ENCODE peak calls at places on chromosomes 2 and 18, in nine cellular contexts. T is DND-41; X is effector memory CD4-positive, alpha-beta T cell; R is adrenal gland; N is Karpas-422; W is fibroblast of lung; F is CD8-positive, alpha-beta memory T cell; I is transverse colon; Q is CD4-positive, alpha-beta T cell. H is an unnamed sample.

GRCh38 chr2:177599072-177599688 is 206.6 kb downstream of the AGPS start:
- DNase-seq in T (no peak), X (no peak), R (no peak), N (no peak), W (no peak), F (no peak), I (no peak), Q (no peak), H (no peak)

GRCh38 chr2:27854224-27854623 is 36.0 kb downstream of the RBKS start:
- DNase-seq in T (no peak), X (no peak), R (peak; percentile 18), N (no peak), W (no peak), F (no peak), I (peak; percentile 17), Q (no peak), H (no peak)

GRCh38 chr2:191351921-191352320 is 106.7 kb downstream of the MYO1B start:
- DNase-seq in T (no peak), X (no peak), R (no peak), N (no peak), W (peak; percentile 71), F (no peak), I (no peak), Q (no peak), H (no peak)

GRCh38 chr2:156845806-156846558 is 409.8 kb downstream of the GPD2 start:
- DNase-seq in T (no peak), X (no peak), R (no peak), N (no peak), W (peak; percentile 3), F (no peak), I (no peak), Q (no peak), H (no peak)

GRCh38 chr18:3081558-3081957 is 68.6 kb upstream of the LPIN2 start:
- DNase-seq in T (no peak), X (no peak), R (no peak), N (no peak), W (peak; percentile 30), F (no peak), I (no peak), Q (no peak), H (no peak)

GRCh38 chr2:71379086-71379485 is 47.5 kb downstream of the ZNF638 start:
- DNase-seq in T (no peak), X (no peak), R (no peak), N (no peak), W (peak; percentile 89), F (no peak), I (no peak), Q (no peak), H (no peak)

GRCh38 chr2:10659898-10660568 is 29.7 kb downstream of the NOL10 start:
- DNase-seq in T (peak; percentile 35), X (peak; percentile 5), R (peak; percentile 88), N (peak; percentile 55), W (peak; percentile 93), F (no peak), I (peak; percentile 56), Q (no peak), H (no peak)

GRCh38 chr2:165743442-165743841 is 50.6 kb downstream of the GALNT3 start:
- DNase-seq in T (no peak), X (no peak), R (no peak), N (peak; percentile 74), W (no peak), F (no peak), I (no peak), Q (no peak), H (no peak)

GRCh38 chr2:231617059-231617926 is 24.6 kb downstream of the TEX44 start:
- DNase-seq in T (peak; percentile 34), X (no peak), R (no peak), N (no peak), W (peak; percentile 51), F (no peak), I (peak; percentile 52), Q (no peak), H (no peak)

GRCh38 chr2:221943078-221943810 is 355.6 kb downstream of the PAX3 start:
- DNase-seq in T (no peak), X (no peak), R (peak; percentile 77), N (no peak), W (peak; percentile 39), F (no peak), I (peak; percentile 51), Q (no peak), H (no peak)

GRCh38 chr2:18536100-18536499 is 24.4 kb downstream of the RDH14 start:
- DNase-seq in T (no peak), X (no peak), R (no peak), N (no peak), W (peak; percentile 54), F (no peak), I (no peak), Q (no peak), H (no peak)

GRCh38 chr2:165634855-165635254 is 159.2 kb downstream of the GALNT3 start:
- DNase-seq in T (no peak), X (no peak), R (no peak), N (no peak), W (peak; percentile 43), F (no peak), I (peak; percentile 23), Q (no peak), H (peak; percentile 88)

GRCh38 chr2:68885811-68886075 is 14.5 kb upstream of the BMP10 start:
- DNase-seq in T (no peak), X (no peak), R (no peak), N (no peak), W (no peak), F (no peak), I (no peak), Q (no peak), H (no peak)

GRCh38 chr2:214066847-214067246 is 344.0 kb upstream of the VWC2L start:
- DNase-seq in T (no peak), X (no peak), R (no peak), N (no peak), W (no peak), F (no peak), I (no peak), Q (no peak), H (no peak)

GRCh38 chr2:237320801-237321563 is 93.0 kb downstream of the COL6A3 start:
- DNase-seq in T (no peak), X (no peak), R (no peak), N (no peak), W (no peak), F (no peak), I (no peak), Q (no peak), H (no peak)

GRCh38 chr2:132593171-132593570 is 76.8 kb downstream of the LYPD1 start:
- DNase-seq in T (no peak), X (no peak), R (no peak), N (no peak), W (peak; percentile 72), F (no peak), I (no peak), Q (no peak), H (no peak)

DNA sequence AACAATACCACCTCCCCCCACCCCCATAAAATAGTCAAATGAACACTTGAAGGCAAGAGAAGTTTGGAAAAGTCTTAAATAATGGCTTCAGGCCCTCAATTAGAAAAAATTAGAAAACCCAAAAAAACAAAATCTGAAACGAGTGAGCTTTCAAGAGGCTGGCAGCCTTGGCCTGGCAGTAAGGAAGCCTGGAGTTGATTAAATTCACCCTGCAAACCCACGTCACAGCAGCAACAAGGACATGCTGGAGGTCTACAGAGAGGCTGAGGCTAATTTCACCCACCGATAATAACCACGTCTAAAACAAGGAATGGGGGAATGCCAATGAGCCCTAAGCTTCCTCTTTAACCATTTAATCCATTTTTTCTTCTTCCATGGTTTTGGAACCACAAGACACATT is 122.7 kb upstream of the SMAD7 start:
- DNase-seq in T (no peak), X (no peak), R (no peak), N (no peak), W (no peak), F (no peak), I (no peak), Q (no peak), H (no peak)
- H3K27ac ChIP-seq in T (no peak overlapping the region), X (no peak overlapping the region), R (no peak overlapping the region), N (no peak overlapping the region), W (no peak overlapping the region), F (no peak overlapping the region), I (no peak overlapping the region), Q (no peak overlapping the region), H (no peak overlapping the region)

GRCh38 chr18:52227536-52227935 is 112.5 kb upstream of the DCC start:
- DNase-seq in T (no peak), X (no peak), R (no peak), N (no peak), W (no peak), F (no peak), I (no peak), Q (no peak), H (no peak)
- H3K27ac ChIP-seq in T (no peak overlapping the region), X (no peak overlapping the region), R (no peak overlapping the region), N (no peak overlapping the region), W (no peak overlapping the region), F (no peak overlapping the region), I (no peak overlapping the region), Q (no peak overlapping the region), H (no peak overlapping the region)

GRCh38 chr2:16626497-16626896 is 39.1 kb downstream of the CYRIA start:
- DNase-seq in T (no peak), X (no peak), R (peak; percentile 60), N (no peak), W (peak; percentile 76), F (no peak), I (peak; percentile 23), Q (no peak), H (no peak)
- H3K27ac ChIP-seq in T (no peak overlapping the region), X (no peak overlapping the region), R (peak overlapping the region; percentile 66), N (no peak overlapping the region), W (no peak overlapping the region), F (no peak overlapping the region), I (peak overlapping the region; percentile 70), Q (no peak overlapping the region), H (peak overlapping the region; percentile 48)

GRCh38 chr2:102069311-102069974 is 73.1 kb upstream of the IL1R1 start:
- DNase-seq in T (no peak), X (no peak), R (no peak), N (no peak), W (no peak), F (no peak), I (no peak), Q (no peak), H (no peak)

GRCh38 chr2:102065675-102066252 is 74.0 kb downstream of the IL1R2 start:
- DNase-seq in T (no peak), X (no peak), R (no peak), N (no peak), W (peak; percentile 92), F (no peak), I (no peak), Q (no peak), H (no peak)

GRCh38 chr2:102064679-102065674 is 73.2 kb downstream of the IL1R2 start:
- DNase-seq in T (no peak), X (no peak), R (no peak), N (no peak), W (peak; percentile 77), F (no peak), I (no peak), Q (no peak), H (no peak)

GRCh38 chr2:102063948-102064678 is 72.4 kb downstream of the IL1R2 start:
- DNase-seq in T (peak; percentile 10), X (no peak), R (peak; percentile 98), N (no peak), W (peak; percentile 99), F (no peak), I (peak; percentile 81), Q (no peak), H (no peak)

DNA sequence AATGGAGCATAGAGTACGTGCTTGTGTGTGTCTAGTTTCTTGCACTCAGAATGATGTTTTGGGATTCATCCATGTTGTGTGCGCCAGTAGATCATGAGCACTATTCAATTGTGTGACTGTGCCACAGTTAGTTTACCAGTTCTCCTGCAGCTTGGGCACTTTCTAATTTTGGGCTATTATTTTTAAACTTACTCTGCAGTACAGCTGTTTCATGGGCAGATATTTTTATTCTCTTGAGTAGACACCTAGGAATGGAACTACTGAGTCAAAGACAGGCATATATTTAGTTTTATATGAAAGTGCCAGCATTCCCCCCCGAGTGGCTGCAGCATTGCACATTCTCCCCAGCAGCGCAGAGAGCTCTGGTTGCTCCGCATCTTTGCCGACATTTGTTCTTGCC is 74.8 kb downstream of the IL1R2 start:
- DNase-seq in T (no peak), X (no peak), R (no peak), N (no peak), W (no peak), F (no peak), I (no peak), Q (no peak), H (no peak)
- H3K27ac ChIP-seq in T (no peak overlapping the region), X (no peak overlapping the region), R (no peak overlapping the region), N (no peak overlapping the region), W (no peak overlapping the region), F (no peak overlapping the region), I (peak overlapping the region; percentile 88), Q (no peak overlapping the region), H (no peak overlapping the region)